ENCODE peak calls at places on chromosomes 3 and 15, in ten cellular contexts. E, U, J, P, V, S, D, T, H and F are unnamed samples.

GRCh38 chr15:68674975-68675374 is 96.2 kb downstream of the CORO2B start:
- DNase-seq in E (no peak), J (no peak), H (no peak), D (no peak), P (no peak), T (no peak), U (no peak), V (no peak), S (no peak), F (no peak)

GRCh38 chr15:65991721-65992472 is 122.6 kb downstream of the RAB11A start:
- DNase-seq in U (no peak), P (no peak), S (no peak), D (no peak), H (no peak), E (no peak), V (no peak), T (no peak), J (no peak), F (no peak)

GRCh38 chr3:24454393-24454792 is 40.3 kb downstream of the THRB start:
- DNase-seq in E (no peak), T (no peak), P (no peak), U (no peak), H (no peak), V (no peak), S (no peak), D (no peak), J (no peak), F (no peak)

GRCh38 chr3:29064085-29064484 is 216.8 kb upstream of the RBMS3 start:
- DNase-seq in U (no peak), P (peak; percentile 56), T (peak; percentile 78), H (peak; percentile 31), S (no peak), V (no peak), J (no peak), D (no peak), E (no peak), F (no peak)

GRCh38 chr3:134336587-134336986 is 37.7 kb downstream of the AMOTL2 start:
- DNase-seq in V (no peak), T (no peak), D (no peak), U (no peak), E (no peak), H (no peak), J (no peak), P (peak; percentile 83), S (no peak), F (no peak)

GRCh38 chr15:62524848-62525247 is 359.8 kb upstream of the C2CD4B start:
- DNase-seq in E (no peak), V (no peak), H (no peak), J (no peak), P (peak; percentile 63), S (no peak), D (no peak), T (no peak), U (no peak), F (no peak)

GRCh38 chr15:38073278-38073930 is 139.0 kb downstream of the TMCO5A start:
- DNase-seq in H (no peak), P (peak; percentile 61), D (no peak), E (no peak), U (no peak), V (no peak), S (no peak), T (no peak), J (no peak), F (no peak)

GRCh38 chr3:72633534-72633933 is 214.7 kb downstream of the SHQ1 start:
- DNase-seq in D (no peak), H (no peak), P (peak; percentile 26), V (peak; percentile 55), S (no peak), T (no peak), E (no peak), J (no peak), U (no peak), F (peak; percentile 64)